ENCODE peak calls at places on chromosomes 6 and 20, in seven cellular contexts. M, P, T, E, H, D and V are unnamed samples.

GRCh38 chr6:75266716-75267291 is 17.8 kb downstream of the TMEM30A start:
- DNase-seq in M (peak), P (no peak), T (no peak), E (no peak), H (no peak), D (peak), V (no peak)

GRCh38 chr6:7108964-7109836 is 1.4 kb downstream of the RREB1 start:
- DNase-seq in M (peak), P (peak), T (peak), E (peak), H (no peak), D (peak), V (peak)

GRCh38 chr6:143939364-143939763 is 68.7 kb downstream of the PLAGL1 start:
- DNase-seq in M (no peak), P (no peak), T (no peak), E (no peak), H (no peak), D (no peak), V (no peak)

GRCh38 chr6:21091411-21091810 is 502.1 kb upstream of the SOX4 start:
- DNase-seq in M (no peak), P (no peak), T (no peak), E (no peak), H (no peak), D (no peak), V (no peak)

GRCh38 chr6:76230711-76231110 is 158.2 kb upstream of the IMPG1 start:
- DNase-seq in M (no peak), P (no peak), T (no peak), E (no peak), H (no peak), D (no peak), V (no peak)

GRCh38 chr6:31070711-31071197 is 41.6 kb downstream of the C6orf15 start:
- DNase-seq in M (peak), P (no peak), T (peak), E (no peak), H (peak), D (peak), V (no peak)

GRCh38 chr20:37397076-37397953 is 51.4 kb downstream of the SRC start:
- DNase-seq in M (no peak), P (no peak), T (no peak), E (no peak), H (no peak), D (peak), V (no peak)

GRCh38 chr20:32237419-32237818 is 29.7 kb downstream of the POFUT1 start:
- DNase-seq in M (no peak), P (no peak), T (no peak), E (no peak), H (no peak), D (no peak), V (no peak)

GRCh38 chr6:82013561-82014275 is 233.8 kb downstream of the IBTK start:
- DNase-seq in M (no peak), P (peak), T (no peak), E (no peak), H (no peak), D (peak), V (peak)

GRCh38 chr6:130326496-130326895 is 39.3 kb upstream of the TMEM200A start:
- DNase-seq in M (no peak), P (no peak), T (no peak), E (no peak), H (no peak), D (peak), V (no peak)

GRCh38 chr6:128507337-128508310 is 12.8 kb downstream of the PTPRK start:
- DNase-seq in M (no peak), P (no peak), T (no peak), E (no peak), H (no peak), D (peak), V (no peak)

GRCh38 chr6:79762370-79762769 is 131.2 kb downstream of the SH3BGRL2 start:
- DNase-seq in M (peak), P (no peak), T (no peak), E (no peak), H (no peak), D (peak), V (no peak)

GRCh38 chr20:3563548-3564177 is 92.8 kb downstream of the ATRN start:
- DNase-seq in M (peak), P (no peak), T (no peak), E (no peak), H (peak), D (peak), V (no peak)

GRCh38 chr6:119979862-119980261 is 630.3 kb upstream of the MAN1A1 start:
- DNase-seq in M (peak), P (no peak), T (no peak), E (no peak), H (no peak), D (peak), V (no peak)

GRCh38 chr6:53530780-53531386 is 14.0 kb downstream of the GCLC start:
- DNase-seq in M (no peak), P (no peak), T (no peak), E (no peak), H (no peak), D (no peak), V (no peak)

GRCh38 chr6:139479433-139480222 is 105.2 kb upstream of the CITED2 start:
- DNase-seq in M (no peak), P (no peak), T (no peak), E (no peak), H (no peak), D (no peak), V (no peak)

GRCh38 chr6:157329829-157330228 is 6.5 kb upstream of the TMEM242 start:
- DNase-seq in M (no peak), P (no peak), T (no peak), E (no peak), H (no peak), D (no peak), V (no peak)

GRCh38 chr6:167588181-167588919 is 238.4 kb upstream of the AFDN start:
- DNase-seq in M (no peak), P (no peak), T (no peak), E (no peak), H (no peak), D (peak), V (no peak)

GRCh38 chr20:7959484-7959883 is 19.2 kb upstream of the HAO1 start:
- DNase-seq in M (no peak), P (no peak), T (no peak), E (no peak), H (no peak), D (no peak), V (no peak)

GRCh38 chr6:79513111-79513510 is 24.1 kb downstream of the LCA5 start:
- DNase-seq in M (no peak), P (no peak), T (no peak), E (no peak), H (no peak), D (no peak), V (no peak)

GRCh38 chr20:1086273-1087213 is 31.9 kb upstream of the PSMF1 start:
- DNase-seq in M (no peak), P (no peak), T (no peak), E (no peak), H (no peak), D (no peak), V (no peak)

GRCh38 chr6:165081944-165082532 is 227.4 kb downstream of the C6orf118 start:
- DNase-seq in M (no peak), P (no peak), T (no peak), E (no peak), H (no peak), D (no peak), V (no peak)

GRCh38 chr6:159137715-159138114 is 31.5 kb upstream of the FNDC1 start:
- DNase-seq in M (no peak), P (no peak), T (no peak), E (no peak), H (no peak), D (no peak), V (no peak)

GRCh38 chr6:151052021-151052646 is 186.6 kb downstream of the MTHFD1L start:
- DNase-seq in M (no peak), P (no peak), T (no peak), E (no peak), H (no peak), D (no peak), V (no peak)

GRCh38 chr6:24064106-24064505 is 61.9 kb upstream of the NRSN1 start:
- DNase-seq in M (peak), P (no peak), T (no peak), E (no peak), H (no peak), D (no peak), V (no peak)

GRCh38 chr6:143743256-143744166 is 65.7 kb downstream of the PHACTR2 start:
- DNase-seq in M (peak), P (no peak), T (peak), E (no peak), H (no peak), D (peak), V (no peak)

GRCh38 chr20:42483694-42484303 is 705.9 kb downstream of the PTPRT start:
- DNase-seq in M (peak), P (no peak), T (no peak), E (no peak), H (no peak), D (no peak), V (no peak)

DNA sequence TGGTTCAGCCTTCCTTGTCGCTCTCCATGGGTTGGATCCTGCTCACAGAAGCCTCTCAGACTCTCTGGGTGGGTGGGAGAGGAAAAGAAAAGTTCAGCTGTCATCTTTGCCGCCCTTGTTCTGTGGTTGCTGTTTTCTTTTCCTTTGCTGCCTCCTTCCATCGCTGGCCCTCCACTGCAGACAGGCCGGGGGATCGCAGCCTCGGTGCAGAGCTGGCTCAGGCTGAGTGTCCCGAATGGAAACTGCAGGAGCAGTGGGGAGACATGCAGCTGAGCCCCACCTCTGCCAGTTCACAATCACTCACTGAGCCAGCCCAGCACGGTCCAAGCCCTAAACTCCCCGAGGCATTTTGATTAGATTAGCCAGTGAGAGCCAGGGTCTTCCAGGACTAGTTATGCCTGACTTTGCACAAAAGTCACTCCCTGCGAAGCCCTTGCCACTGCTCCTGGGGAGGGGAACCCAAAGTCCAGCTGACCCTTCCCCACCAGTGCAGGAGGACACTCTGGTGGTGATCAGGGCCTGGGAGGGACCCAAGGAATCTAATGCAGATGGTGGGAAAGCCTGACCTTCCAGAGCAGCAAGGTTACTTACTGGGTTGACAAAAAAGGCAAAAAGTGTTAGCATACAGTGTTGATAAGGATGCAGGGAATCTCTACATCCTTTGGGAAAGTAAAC is 14.0 kb downstream of the NRN1 start:
- DNase-seq in M (no peak), P (no peak), T (no peak), E (no peak), H (no peak), D (no peak), V (no peak)
- TF ChIP-seq CTCF in M (no peak), P (no peak), T (no peak), E (no peak), H (no peak), D (no peak), V (no peak)

DNA sequence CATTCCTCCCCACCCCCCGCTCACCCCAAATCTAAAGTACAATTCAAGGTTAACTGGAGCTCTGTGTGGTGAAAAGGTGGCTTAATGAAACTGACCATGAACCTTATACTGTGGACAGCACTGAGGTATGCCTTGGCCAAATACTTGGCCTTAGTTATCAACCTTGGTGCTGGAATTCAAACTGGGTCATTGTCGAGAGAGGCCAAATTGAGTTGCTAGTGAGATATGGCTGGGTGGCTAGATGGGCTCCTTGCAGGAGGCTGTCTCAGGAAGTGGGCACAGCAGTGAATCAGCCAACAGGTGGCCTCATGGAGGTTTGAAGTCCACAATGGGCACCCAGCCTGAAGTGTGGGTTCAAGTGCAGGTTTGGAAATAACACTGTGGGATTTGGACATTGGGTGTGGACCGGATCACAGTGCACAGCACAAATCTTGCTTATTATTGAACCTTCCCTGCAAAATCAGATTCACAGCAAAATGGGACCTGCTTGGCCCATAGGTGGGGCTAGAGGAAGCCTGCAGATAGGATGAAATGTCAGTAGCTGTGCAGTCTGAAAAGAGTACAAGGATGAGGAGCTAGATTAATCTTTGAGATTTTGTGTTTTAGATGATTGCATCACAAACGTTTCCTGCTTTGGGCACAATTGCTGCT is 5.6 kb upstream of the BTBD3 start:
- DNase-seq in M (peak), P (no peak), T (no peak), E (no peak), H (no peak), D (no peak), V (no peak)
- TF ChIP-seq CTCF in M (peak), P (no peak), T (no peak), E (no peak), H (peak), D (peak), V (peak)

DNA sequence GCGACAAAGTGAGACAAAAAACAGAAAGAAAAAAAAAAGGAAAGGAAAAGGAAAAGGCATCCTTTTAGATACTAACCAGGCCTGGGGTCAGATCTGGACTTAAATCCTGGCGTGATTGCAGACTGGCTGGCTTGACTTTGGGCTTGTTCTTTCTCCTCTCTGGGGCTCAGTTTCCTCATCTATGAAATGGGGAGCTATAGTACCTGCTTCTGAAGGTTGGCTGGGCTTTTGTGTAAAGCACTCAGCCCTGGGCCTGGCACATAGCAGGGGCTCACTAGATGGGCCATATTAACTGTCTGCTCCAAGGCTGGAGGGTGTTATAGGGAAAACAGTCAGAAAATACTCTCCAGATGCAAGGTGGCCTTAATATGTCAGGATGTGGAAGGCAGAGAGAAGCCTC is 1.2 kb upstream of the R3HDML start:
- DNase-seq in M (no peak), P (no peak), T (no peak), E (no peak), H (no peak), D (no peak), V (no peak)
- TF ChIP-seq CTCF in M (no peak), P (no peak), T (no peak), E (no peak), H (no peak), D (no peak), V (no peak)

DNA sequence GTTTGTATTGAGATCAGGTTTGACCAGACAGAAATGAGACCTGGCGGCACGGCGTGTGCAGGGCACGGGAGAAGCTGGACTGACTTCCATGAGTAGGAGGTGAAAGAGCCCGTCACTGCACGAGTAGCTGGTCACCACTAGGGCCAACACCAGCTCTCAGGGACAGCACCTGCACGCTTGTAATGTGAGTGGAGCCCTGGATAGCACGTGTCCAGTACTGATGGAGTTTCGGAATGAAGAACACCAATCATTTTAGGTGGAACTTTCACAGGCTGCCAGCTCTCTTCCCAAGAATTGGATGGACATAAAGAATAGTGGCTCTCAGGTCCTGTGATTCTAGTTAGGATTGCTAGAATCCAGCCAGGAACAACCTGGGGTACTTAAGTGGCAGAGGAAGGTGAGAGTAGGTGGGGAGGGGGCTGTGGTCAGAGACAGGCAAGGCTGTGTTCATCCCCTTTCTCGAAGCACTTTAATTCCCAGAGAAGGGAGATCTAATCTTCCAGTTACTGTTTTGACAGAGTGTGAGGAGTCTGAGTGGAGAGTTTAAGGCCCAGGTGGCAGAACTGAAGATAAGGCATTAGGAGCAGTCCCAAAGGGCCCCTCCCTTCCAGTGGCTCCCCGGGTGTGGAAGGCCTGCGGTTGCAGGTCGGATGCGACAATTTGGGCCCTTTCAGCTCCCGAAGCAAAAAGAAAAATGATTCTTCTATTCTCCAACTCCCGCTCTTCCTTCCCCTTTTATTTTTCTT is 314.8 kb downstream of the QKI start:
- DNase-seq in M (peak), P (no peak), T (no peak), E (no peak), H (no peak), D (no peak), V (no peak)
- TF ChIP-seq CTCF in M (no peak), P (no peak), T (no peak), E (no peak), H (no peak), D (no peak), V (no peak)

GRCh38 chr6:74091133-74091793 is 395.3 kb downstream of the CD109 start:
- DNase-seq in M (peak), P (no peak), T (no peak), E (no peak), H (no peak), D (peak), V (no peak)

GRCh38 chr6:74091794-74092157 is 395.8 kb downstream of the CD109 start:
- DNase-seq in M (no peak), P (no peak), T (no peak), E (no peak), H (no peak), D (no peak), V (no peak)

DNA sequence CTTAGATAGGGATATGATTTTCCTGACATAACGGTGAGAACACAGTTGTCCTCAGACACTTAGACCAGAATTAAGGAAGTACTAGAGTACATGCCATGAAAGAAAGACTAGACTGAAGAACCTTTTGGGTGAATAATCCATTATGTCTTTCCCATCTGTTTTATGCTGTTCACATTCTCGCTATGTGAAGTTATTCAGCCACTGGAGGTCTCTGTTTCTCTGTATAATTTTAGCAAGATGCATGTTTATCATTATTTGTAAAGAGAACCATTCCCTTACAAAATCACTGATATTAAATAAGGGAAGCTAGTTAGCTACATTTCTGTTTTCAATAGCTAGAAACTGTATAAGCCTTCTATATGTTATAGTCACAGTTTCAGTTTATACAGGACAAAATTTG is 391.9 kb downstream of the CD109 start:
- DNase-seq in M (no peak), P (no peak), T (no peak), E (no peak), H (no peak), D (peak), V (no peak)
- TF ChIP-seq CTCF in M (peak), P (no peak), T (no peak), E (no peak), H (peak), D (peak), V (no peak)

DNA sequence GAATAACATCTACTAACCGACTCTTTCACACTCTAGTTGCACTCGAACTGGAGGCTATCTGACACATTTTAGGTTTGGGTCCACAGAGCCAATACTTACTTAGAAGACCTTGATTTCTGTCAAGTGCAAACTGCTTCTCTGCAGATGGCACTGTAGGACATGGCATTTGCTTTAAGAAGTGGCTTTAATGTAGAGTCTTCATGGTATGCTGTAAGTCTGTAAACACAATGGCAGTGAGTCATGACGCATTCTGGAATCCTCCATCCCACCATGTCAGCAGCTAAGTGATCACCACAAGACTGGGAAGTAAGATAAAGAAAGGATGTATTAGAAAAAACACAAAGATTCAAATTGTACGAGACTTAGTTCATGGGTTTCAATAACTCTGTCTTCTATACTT is 377.0 kb upstream of the NOX3 start:
- DNase-seq in M (no peak), P (no peak), T (no peak), E (no peak), H (no peak), D (peak), V (no peak)
- TF ChIP-seq CTCF in M (no peak), P (no peak), T (no peak), E (no peak), H (peak), D (no peak), V (no peak)

GRCh38 chr6:46210294-46210693 is 39.5 kb upstream of the ENPP5 start:
- DNase-seq in M (no peak), P (no peak), T (no peak), E (no peak), H (no peak), D (no peak), V (no peak)

GRCh38 chr6:46208303-46208702 is 37.5 kb upstream of the ENPP5 start:
- DNase-seq in M (no peak), P (no peak), T (no peak), E (no peak), H (no peak), D (no peak), V (no peak)

GRCh38 chr6:46204880-46205650 is 34.3 kb upstream of the ENPP5 start:
- DNase-seq in M (no peak), P (no peak), T (no peak), E (no peak), H (no peak), D (no peak), V (no peak)

GRCh38 chr6:46203388-46203787 is 32.6 kb upstream of the ENPP5 start:
- DNase-seq in M (no peak), P (no peak), T (no peak), E (no peak), H (no peak), D (no peak), V (no peak)

DNA sequence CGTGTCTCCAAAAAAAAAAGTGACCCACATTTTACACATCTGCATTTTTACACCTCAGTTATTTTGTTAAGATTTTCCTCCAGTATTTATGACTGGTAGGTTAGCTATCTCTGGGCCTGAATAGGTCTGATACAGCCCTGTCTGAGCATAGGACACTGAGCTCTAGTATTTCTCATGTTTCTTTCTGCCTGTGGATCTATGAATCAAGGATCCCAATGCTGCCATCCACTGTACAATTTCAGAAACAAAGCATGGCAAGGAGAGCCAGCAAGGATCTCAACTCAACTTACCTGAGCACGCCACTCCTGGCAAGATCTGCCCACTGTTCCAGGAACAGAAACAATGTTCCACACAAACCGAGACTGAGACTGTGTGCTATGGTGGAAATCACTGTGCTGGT is 36.4 kb upstream of the ENPP5 start:
- DNase-seq in M (no peak), P (no peak), T (no peak), E (no peak), H (no peak), D (no peak), V (no peak)
- TF ChIP-seq CTCF in M (no peak), P (no peak), T (no peak), E (no peak), H (no peak), D (no peak), V (no peak)